ENCODE peak calls at places on chromosomes 6 and 20, in eight cellular contexts. L is heart right ventricle; V is CD8-positive, alpha-beta T cell; G is upper lobe of left lung; Q is body of pancreas; D is AG10803; W is PC-3; C is mammary epithelial cell. F is an unnamed sample.

GRCh38 chr6:144248003-144248402 is 37.1 kb upstream of the UTRN start:
- DNase-seq in L (no peak), V (no peak), G (no peak), Q (no peak), D (no peak), W (no peak), C (no peak), F (no peak)

GRCh38 chr6:45746046-45746445 is 269.6 kb downstream of the CLIC5 start:
- DNase-seq in L (no peak), V (no peak), G (no peak), Q (no peak), D (peak; percentile 82), W (peak; percentile 63), C (peak; percentile 42), F (peak; percentile 47)

GRCh38 chr6:55974688-55975087 is 99.3 kb upstream of the BMP5 start:
- DNase-seq in L (no peak), V (no peak), G (no peak), Q (no peak), D (no peak), W (no peak), C (no peak), F (no peak)

GRCh38 chr6:137223370-137224131 is 4.4 kb upstream of the IFNGR1 start:
- DNase-seq in L (peak; percentile 58), V (no peak), G (no peak), Q (peak; percentile 80), D (no peak), W (peak; percentile 74), C (peak; percentile 12), F (no peak)

GRCh38 chr6:166608819-166609218 is 18.2 kb downstream of the RPS6KA2 start:
- DNase-seq in L (no peak), V (no peak), G (no peak), Q (no peak), D (no peak), W (no peak), C (no peak), F (peak; percentile 46)

GRCh38 chr6:155126727-155127439 is 131.8 kb downstream of the TIAM2 start:
- DNase-seq in L (no peak), V (no peak), G (no peak), Q (peak; percentile 8), D (peak; percentile 64), W (peak; percentile 81), C (peak; percentile 78), F (peak; percentile 76)

GRCh38 chr6:157721431-157722229 is 101.4 kb upstream of the SNX9 start:
- DNase-seq in L (no peak), V (no peak), G (no peak), Q (no peak), D (no peak), W (no peak), C (no peak), F (no peak)

GRCh38 chr20:63086421-63087235 is 79.9 kb upstream of the BHLHE23 start:
- DNase-seq in L (no peak), V (no peak), G (peak; percentile 53), Q (no peak), D (no peak), W (no peak), C (no peak), F (no peak)

GRCh38 chr6:22808466-22808865 is 239.1 kb downstream of the HDGFL1 start:
- DNase-seq in L (no peak), V (no peak), G (no peak), Q (no peak), D (no peak), W (no peak), C (no peak), F (no peak)

GRCh38 chr6:135093578-135093977 is 39.0 kb upstream of the HBS1L start:
- DNase-seq in L (no peak), V (no peak), G (no peak), Q (no peak), D (no peak), W (no peak), C (no peak), F (no peak)

GRCh38 chr6:122845916-122846632 is 57.0 kb downstream of the SMPDL3A start:
- DNase-seq in L (no peak), V (no peak), G (no peak), Q (no peak), D (peak; percentile 67), W (no peak), C (no peak), F (peak; percentile 42)

GRCh38 chr20:32963176-32963575 is 41.1 kb downstream of the SUN5 start:
- DNase-seq in L (no peak), V (no peak), G (no peak), Q (no peak), D (no peak), W (no peak), C (no peak), F (no peak)

GRCh38 chr6:53302678-53303360 is 45.9 kb downstream of the ELOVL5 start:
- DNase-seq in L (no peak), V (peak; percentile 50), G (no peak), Q (no peak), D (peak; percentile 89), W (peak; percentile 92), C (peak; percentile 84), F (peak; percentile 76)

GRCh38 chr6:150373260-150373701 is 4.5 kb downstream of the IYD start:
- DNase-seq in L (no peak), V (no peak), G (no peak), Q (no peak), D (peak; percentile 95), W (peak; percentile 63), C (peak; percentile 62), F (peak; percentile 22)

GRCh38 chr20:63759377-63759901 is 19.9 kb downstream of the SLC2A4RG start:
- DNase-seq in L (no peak), V (no peak), G (no peak), Q (no peak), D (no peak), W (no peak), C (no peak), F (no peak)

GRCh38 chr6:157236040-157236725 is 87.1 kb downstream of the TMEM242 start:
- DNase-seq in L (no peak), V (no peak), G (peak; percentile 89), Q (no peak), D (no peak), W (no peak), C (no peak), F (no peak)

GRCh38 chr20:51720854-51721253 is 47.3 kb downstream of the ATP9A start:
- DNase-seq in L (no peak), V (no peak), G (no peak), Q (no peak), D (no peak), W (no peak), C (no peak), F (no peak)

GRCh38 chr6:16639689-16640480 is 121.4 kb downstream of the ATXN1 start:
- DNase-seq in L (no peak), V (no peak), G (no peak), Q (no peak), D (peak; percentile 81), W (peak; percentile 92), C (peak; percentile 78), F (peak; percentile 84)

GRCh38 chr6:27281105-27281539 is 31.0 kb downstream of the POM121L2 start:
- DNase-seq in L (no peak), V (no peak), G (no peak), Q (no peak), D (no peak), W (no peak), C (no peak), F (no peak)

GRCh38 chr6:159966981-159967380 is 1.9 kb upstream of the IGF2R start:
- DNase-seq in L (no peak), V (no peak), G (no peak), Q (no peak), D (peak; percentile 36), W (no peak), C (peak; percentile 76), F (no peak)

GRCh38 chr20:59482581-59483187 is 121.7 kb upstream of the PHACTR3 start:
- DNase-seq in L (no peak), V (no peak), G (no peak), Q (no peak), D (no peak), W (no peak), C (no peak), F (no peak)

GRCh38 chr20:50834599-50835005 is 39.7 kb downstream of the BCAS4 start:
- DNase-seq in L (no peak), V (no peak), G (no peak), Q (no peak), D (peak; percentile 92), W (peak; percentile 23), C (no peak), F (peak; percentile 81)

GRCh38 chr20:45409531-45410272 is 1.6 kb downstream of the DBNDD2 start:
- DNase-seq in L (no peak), V (no peak), G (no peak), Q (no peak), D (no peak), W (no peak), C (no peak), F (no peak)

GRCh38 chr20:23626040-23626620 is 11.6 kb downstream of the CST3 start:
- DNase-seq in L (no peak), V (no peak), G (no peak), Q (no peak), D (peak; percentile 34), W (peak; percentile 70), C (peak; percentile 91), F (no peak)

GRCh38 chr6:43826739-43827138 is 56.7 kb downstream of the VEGFA start:
- DNase-seq in L (no peak), V (no peak), G (no peak), Q (no peak), D (no peak), W (no peak), C (no peak), F (no peak)

DNA sequence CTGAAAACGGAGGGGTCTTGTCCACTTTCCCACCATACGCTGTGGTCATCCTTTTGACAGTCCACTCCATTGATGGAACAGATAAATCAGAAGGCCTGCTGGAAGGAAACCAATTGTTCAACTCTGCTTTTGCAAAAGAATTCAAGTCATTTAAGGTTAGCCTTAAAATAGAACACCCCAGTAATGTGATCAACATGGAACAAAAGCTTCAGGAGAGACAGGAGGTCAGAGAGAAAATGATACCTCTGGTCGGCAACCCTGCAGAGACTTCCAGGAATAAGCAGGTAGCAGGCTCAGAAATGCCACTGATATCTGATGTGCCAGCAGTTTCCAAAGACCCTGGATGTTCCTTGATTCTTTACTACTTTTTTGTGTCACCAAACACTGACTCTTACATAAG is 39.6 kb upstream of the SHLD1 start:
- DNase-seq in L (no peak), V (no peak), G (no peak), Q (no peak), D (no peak), W (no peak), C (no peak), F (no peak)
- TF ChIP-seq CTCF in L (no peak), V (no peak), G (no peak), Q (no peak), D (no peak), W (no peak), C (no peak), F (no peak)

GRCh38 chr6:3748726-3749389 is 2.7 kb downstream of the PXDC1 start:
- DNase-seq in L (no peak), V (no peak), G (no peak), Q (no peak), D (no peak), W (no peak), C (no peak), F (no peak)
- H3K4me3 ChIP-seq in L (peak overlapping the region; percentile 75), V (no peak overlapping the region), G (peak overlapping the region; percentile 77), Q (no peak overlapping the region), D (peak overlapping the region; percentile 94), W (peak overlapping the region; percentile 80), C (no peak overlapping the region), F (peak overlapping the region; percentile 82)

GRCh38 chr20:41028359-41029149 is at the start of gene TOP1:
- DNase-seq in L (peak; percentile 100), V (peak; percentile 100), G (peak; percentile 100), Q (peak; percentile 100), D (peak; percentile 100), W (peak; percentile 99), C (peak; percentile 99), F (peak; percentile 100)
- TF ChIP-seq CTCF in L (no peak), V (no peak), G (no peak), Q (peak; percentile 31), D (peak; percentile 4), W (no peak), C (no peak), F (no peak)

GRCh38 chr6:142804490-142804889 is 140.5 kb downstream of the HIVEP2 start:
- DNase-seq in L (no peak), V (no peak), G (no peak), Q (no peak), D (no peak), W (no peak), C (no peak), F (no peak)
- H3K4me3 ChIP-seq in L (no peak overlapping the region), V (no peak overlapping the region), G (no peak overlapping the region), Q (no peak overlapping the region), D (no peak overlapping the region), W (no peak overlapping the region), C (no peak overlapping the region), F (no peak overlapping the region)

F was measured in foreskin fibroblast.